ENCODE peak calls at places on chromosomes 11 and 22, in four cellular contexts. O is HFFc6, A is GM12865, P is WTC11. B is an unnamed sample.

GRCh38 chr22:48858121-48858520 is 969.6 kb downstream of the BRD1 start:
- DNase-seq in O (no peak), A (no peak), P (no peak), B (no peak)

GRCh38 chr11:127564803-127565202 is 564.2 kb upstream of the KIRREL3 start:
- DNase-seq in O (no peak), A (no peak), P (no peak), B (no peak)

GRCh38 chr11:71209181-71209580 is 43.2 kb downstream of the SHANK2 start:
- DNase-seq in O (no peak), A (no peak), P (no peak), B (no peak)

GRCh38 chr11:76783294-76783900 is at the start of gene TSKU:
- DNase-seq in O (no peak), A (no peak), P (peak), B (peak)

GRCh38 chr11:70885721-70886305 is 366.6 kb downstream of the SHANK2 start:
- DNase-seq in O (no peak), A (no peak), P (no peak), B (no peak)

GRCh38 chr22:23789638-23790037 is 2.9 kb downstream of the SMARCB1 start:
- DNase-seq in O (no peak), A (no peak), P (no peak), B (no peak)

GRCh38 chr11:48018561-48019229 is 38.3 kb downstream of the PTPRJ start:
- DNase-seq in O (no peak), A (no peak), P (peak), B (no peak)

GRCh38 chr11:71179877-71180276 is 72.5 kb downstream of the SHANK2 start:
- DNase-seq in O (no peak), A (no peak), P (no peak), B (no peak)

GRCh38 chr22:45216133-45217003 is 24.3 kb downstream of the KIAA0930 start:
- DNase-seq in O (no peak), A (no peak), P (peak), B (no peak)

GRCh38 chr11:58525037-58525614 is 17.2 kb upstream of the OR5B21 start:
- DNase-seq in O (no peak), A (peak), P (no peak), B (peak)

GRCh38 chr11:93033093-93033492 is 63.6 kb downstream of the MTNR1B start:
- DNase-seq in O (no peak), A (no peak), P (no peak), B (no peak)

GRCh38 chr11:72471005-72471898 is 36.9 kb upstream of the CLPB start:
- DNase-seq in O (peak), A (peak), P (peak), B (peak)

GRCh38 chr11:72738199-72739141 is 13.7 kb downstream of the ARAP1 start:
- DNase-seq in O (no peak), A (peak), P (no peak), B (peak)

GRCh38 chr11:88631497-88631896 is 294.0 kb upstream of the CTSC start:
- DNase-seq in O (no peak), A (no peak), P (no peak), B (no peak)

GRCh38 chr11:19259487-19260345 is 19.0 kb upstream of the E2F8 start:
- DNase-seq in O (peak), A (peak), P (peak), B (peak)

GRCh38 chr11:6864436-6864835 is 1.6 kb downstream of the OR10A2 start:
- DNase-seq in O (no peak), A (no peak), P (no peak), B (no peak)

GRCh38 chr22:20964799-20965103 is 2.3 kb upstream of the AIFM3 start:
- DNase-seq in O (no peak), A (no peak), P (no peak), B (peak)

GRCh38 chr22:25928038-25928437 is 186.1 kb downstream of the MYO18B start:
- DNase-seq in O (no peak), A (no peak), P (no peak), B (no peak)

GRCh38 chr11:2442554-2442953 is 1.8 kb downstream of the TRPM5 start:
- DNase-seq in O (no peak), A (no peak), P (no peak), B (no peak)

GRCh38 chr11:63505857-63506528 is at the start of gene LGALS12:
- DNase-seq in O (no peak), A (no peak), P (peak), B (no peak)

GRCh38 chr11:63504933-63505586 is 824 bp upstream of the LGALS12 start:
- DNase-seq in O (no peak), A (no peak), P (no peak), B (no peak)

GRCh38 chr11:63510360-63511130 is 4.7 kb downstream of the LGALS12 start:
- DNase-seq in O (no peak), A (no peak), P (no peak), B (no peak)

GRCh38 chr11:63508745-63509144 is 2.9 kb downstream of the LGALS12 start:
- DNase-seq in O (no peak), A (no peak), P (no peak), B (no peak)

DNA sequence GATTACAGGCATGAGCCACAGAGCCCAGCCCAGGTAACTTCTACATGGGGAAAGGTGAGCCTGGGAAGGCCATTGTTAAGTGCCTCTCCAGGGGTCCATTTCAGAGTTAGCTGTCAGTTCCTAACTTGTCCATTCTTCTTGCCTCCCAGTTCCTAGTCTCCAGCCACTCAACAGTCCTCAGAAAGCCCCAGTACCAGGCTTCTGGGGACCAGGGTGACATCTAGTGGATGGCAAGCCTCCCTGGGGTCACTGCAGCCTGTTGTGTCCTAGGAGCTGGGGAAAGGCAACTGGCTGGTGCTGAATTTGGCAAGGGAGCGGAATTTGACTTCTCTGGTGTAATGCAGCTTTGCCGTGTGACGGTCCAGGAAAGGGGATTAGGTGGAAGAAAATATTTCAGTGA is 2.1 kb downstream of the LGALS12 start:
- DNase-seq in O (peak), A (peak), P (peak), B (peak)
- TF ChIP-seq CTCF in O (peak), A (peak), P (no peak), B (no peak)

GRCh38 chr11:22769081-22769480 is 60.5 kb downstream of the SVIP start:
- DNase-seq in O (no peak), A (no peak), P (no peak), B (no peak)
- TF ChIP-seq CTCF in O (no peak), A (no peak), P (no peak), B (no peak)

DNA sequence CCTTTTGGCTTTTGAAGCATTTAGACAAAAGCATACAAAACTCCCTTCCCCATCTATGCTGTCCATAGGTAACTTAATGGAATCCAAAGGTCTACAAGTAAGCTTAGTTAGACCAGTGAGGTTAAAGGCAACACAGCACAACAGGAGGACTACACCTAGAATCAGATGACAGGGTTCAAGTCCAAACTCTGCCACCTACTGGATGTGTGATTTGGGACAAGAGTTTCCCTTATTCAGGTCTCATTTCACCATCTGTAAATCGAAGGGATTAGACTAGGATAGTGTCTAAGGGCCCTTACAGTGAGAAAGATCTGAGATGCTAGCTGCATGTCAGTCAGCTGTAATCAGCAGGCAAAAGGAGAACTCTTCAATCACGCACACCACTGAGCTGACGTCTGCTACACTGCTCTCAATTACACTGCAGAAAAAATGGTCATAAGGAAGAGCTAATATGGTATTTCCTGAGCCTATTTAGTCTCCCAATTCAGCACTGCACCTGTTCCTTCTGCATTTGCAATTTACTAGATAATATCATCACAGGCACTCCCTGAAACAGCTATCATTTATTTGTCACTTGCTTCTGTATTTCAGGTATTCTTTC is 82.2 kb downstream of the SERGEF start:
- DNase-seq in O (no peak), A (no peak), P (no peak), B (no peak)
- TF ChIP-seq CTCF in O (peak), A (no peak), P (no peak), B (no peak)

DNA sequence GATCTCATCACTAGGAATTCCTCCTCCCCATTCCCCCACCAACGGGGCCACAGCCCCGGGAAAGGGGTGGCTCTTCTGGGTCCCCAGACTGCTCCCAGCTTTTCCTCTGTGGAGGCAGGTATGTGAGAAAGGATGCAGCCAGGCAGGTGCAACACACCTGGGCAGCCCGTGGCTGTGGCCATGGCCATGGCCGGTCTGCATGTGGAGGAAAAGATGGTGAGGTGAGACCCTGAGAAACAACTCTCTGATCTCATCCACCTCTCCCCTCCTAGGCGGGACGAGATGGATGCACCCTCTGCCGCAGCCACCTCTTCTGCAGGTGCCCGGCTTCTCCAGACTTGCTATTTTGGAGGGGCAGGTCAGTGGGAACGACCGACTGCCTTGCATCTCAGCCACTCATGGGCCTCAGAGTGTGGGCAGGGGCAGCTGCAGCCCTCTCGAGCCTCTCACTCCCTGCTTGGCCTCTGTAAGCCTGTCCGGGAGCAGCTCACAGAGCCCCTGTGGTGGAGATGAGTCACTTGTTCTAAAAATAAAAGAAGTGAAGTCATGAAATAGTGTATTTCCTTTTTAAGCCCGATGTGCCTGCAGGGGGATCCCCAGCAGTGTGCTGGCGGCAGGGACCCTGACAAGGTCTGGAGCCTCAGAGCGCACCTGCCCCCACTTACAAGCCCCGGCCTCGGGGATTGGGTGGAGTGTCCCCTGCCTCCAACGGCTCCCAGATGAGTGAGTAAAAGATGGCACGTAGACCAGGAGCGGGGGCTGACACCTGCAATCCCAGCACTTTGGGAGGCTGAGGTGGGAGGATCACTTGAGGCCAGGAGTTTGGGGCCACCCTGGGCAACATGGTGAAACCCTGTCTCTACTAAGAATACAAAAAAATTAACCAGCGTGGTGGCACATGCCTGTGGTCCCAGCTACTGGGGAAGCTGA is 10.7 kb downstream of the SMIM38 start:
- DNase-seq in O (peak), A (peak), P (no peak), B (peak)
- TF ChIP-seq CTCF in O (peak), A (no peak), P (no peak), B (peak)

DNA sequence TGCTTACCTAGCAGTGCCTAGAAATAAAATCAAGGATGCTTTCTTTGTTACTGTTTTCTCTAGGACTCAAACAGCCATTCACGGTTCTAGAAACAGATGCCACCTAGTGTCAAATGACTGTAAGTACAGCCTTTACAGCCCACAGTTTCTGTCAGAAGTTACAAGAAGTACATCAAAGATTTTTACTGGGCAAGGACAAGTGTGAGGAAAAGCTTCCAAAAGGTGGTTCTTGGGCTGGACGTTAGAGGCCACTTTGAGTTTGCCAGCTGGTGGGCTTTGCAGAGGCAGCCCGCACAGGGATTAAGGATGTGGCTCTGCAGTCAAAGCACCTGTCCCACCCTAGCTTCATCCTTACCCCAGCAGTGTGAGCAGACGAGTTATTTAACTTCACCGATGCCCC is 6.9 kb downstream of the KMT5B start:
- DNase-seq in O (peak), A (peak), P (no peak), B (no peak)
- TF ChIP-seq CTCF in O (peak), A (peak), P (peak), B (peak)

DNA sequence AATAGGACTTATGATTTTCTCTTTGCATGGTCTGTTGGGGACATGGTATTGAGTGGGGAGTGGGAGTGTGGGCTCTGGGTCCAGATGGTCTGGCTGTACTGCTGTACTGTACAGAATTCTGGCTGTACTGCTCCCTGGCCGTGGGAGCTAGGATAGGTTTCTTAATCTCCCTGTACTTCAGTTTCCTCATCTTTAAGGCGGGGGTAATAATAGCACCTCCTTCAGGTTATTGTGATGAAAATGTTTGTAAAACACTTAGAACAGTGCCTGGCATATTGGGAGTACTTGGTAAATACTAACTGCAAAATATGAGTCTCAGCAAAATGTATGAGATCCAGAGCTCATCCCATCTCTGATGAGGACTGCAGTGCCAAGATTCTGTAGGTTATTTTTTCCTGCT is 198.6 kb downstream of the KIF18A start:
- DNase-seq in O (no peak), A (no peak), P (no peak), B (no peak)
- TF ChIP-seq CTCF in O (peak), A (no peak), P (no peak), B (no peak)

DNA sequence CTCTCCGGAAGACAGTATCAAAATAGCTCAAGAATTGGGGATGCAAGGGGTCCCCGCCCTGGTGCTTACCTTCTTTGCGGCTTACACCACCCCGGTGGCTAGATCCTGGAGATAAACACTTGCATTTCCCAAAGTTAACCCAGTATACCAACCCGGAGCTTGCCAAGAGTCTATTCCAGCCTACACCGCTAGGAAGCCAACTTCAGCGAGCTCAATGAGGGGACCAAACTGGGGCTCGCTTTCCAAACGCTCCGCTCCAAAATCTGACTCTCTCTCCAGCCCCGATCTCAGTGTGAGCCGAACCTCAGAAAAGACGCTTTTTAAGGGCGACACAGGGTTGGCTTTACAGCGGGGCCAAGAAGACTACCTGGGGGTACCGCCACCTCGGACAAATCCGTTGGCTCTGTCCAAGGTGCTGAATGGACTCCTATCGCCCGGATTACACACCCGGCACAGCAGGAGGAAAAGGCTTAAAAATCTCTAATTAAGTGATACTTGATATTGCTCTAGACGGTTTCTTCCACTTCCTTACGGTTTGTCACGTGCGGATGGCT is 20.1 kb upstream of the BDNF start:
- DNase-seq in O (peak), A (peak), P (peak), B (peak)
- TF ChIP-seq CTCF in O (peak), A (no peak), P (peak), B (no peak)

DNA sequence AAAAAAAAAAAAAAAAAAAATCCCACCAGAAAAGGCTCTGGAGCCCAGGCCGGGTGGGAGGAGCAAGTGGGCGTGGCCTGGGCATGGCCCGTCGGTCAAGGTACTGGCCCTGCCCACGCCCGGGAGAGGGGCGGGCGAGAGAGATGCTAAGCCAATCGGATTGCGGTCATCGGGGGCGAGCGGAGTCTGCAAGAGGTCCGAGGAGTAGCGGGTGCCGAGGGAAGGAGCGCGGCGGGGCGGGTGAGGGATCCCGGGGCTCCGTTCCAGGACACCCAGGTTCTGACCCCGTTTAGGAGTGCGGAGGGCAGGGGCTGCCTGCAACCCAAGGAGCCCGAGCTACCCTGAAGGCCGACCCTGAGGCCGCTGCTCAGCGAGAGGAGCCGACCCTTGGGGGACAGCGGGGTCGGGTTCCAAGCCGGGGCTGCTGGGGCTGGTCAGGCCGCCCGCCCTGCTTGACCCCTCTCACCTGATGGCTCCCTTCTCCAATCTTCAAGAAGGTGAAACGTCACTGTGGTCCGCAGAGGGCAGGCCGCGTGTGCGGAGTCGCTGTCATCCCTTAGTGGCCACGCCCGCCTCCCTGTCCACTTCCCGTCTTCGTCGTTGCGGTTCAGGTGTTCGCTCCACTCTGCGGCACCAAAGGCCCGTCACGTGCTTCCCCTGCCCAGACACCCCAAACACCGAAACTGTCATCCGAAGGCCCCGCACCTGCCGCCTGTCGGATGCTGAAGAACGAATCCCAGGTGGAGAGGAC is 11.1 kb upstream of the TAB1 start:
- DNase-seq in O (peak), A (peak), P (peak), B (peak)
- TF ChIP-seq CTCF in O (no peak), A (no peak), P (no peak), B (no peak)

GRCh38 chr22:41952713-41953112 is 763 bp downstream of the SMIM45 start:
- DNase-seq in O (no peak), A (no peak), P (no peak), B (no peak)

GRCh38 chr22:41963453-41964105 is 5.7 kb upstream of the SEPTIN3 start:
- DNase-seq in O (no peak), A (no peak), P (no peak), B (no peak)

GRCh38 chr22:41957941-41958556 is 6.1 kb downstream of the SMIM45 start:
- DNase-seq in O (no peak), A (no peak), P (no peak), B (no peak)
- TF ChIP-seq CTCF in O (no peak), A (no peak), P (no peak), B (peak)

DNA sequence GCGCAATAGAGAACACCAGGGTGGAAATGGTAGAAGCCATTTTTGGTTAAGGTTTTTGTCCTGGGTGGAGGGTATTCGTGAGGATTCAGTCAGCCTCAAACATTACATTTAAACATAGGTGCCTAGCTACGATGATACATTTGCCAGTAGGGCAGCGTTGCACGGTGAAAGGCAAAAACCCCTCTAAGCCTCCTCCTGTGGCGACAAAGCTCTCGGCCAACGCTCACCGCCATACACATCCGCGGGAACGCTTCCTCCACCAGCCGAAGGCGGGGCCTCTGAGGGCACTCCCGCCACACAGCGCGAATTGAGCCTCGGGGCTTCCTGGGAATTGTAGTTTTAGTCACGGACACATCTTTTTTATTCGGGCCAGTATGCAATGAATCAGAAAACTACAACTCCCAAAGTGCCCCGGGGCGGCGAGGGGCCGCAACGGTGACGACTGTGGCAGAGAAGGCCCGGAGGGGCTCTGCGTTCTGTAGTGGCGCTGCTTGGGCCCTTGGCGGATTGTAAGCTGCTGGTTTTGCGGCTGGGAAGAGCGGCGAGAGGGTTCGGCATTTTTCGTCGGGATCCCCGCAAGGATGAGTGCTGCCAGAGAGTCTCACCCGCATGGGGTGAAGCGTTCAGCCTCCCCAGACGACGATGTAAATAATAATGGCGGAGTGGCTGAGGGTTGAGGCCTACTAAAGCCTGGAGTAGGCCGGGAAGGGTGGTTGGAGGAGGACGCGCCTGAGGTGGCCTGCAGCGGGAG is at the start of gene C11orf58:
- DNase-seq in O (peak), A (peak), P (peak), B (peak)
- TF ChIP-seq CTCF in O (no peak), A (no peak), P (no peak), B (no peak)